ENCODE peak calls at places on chromosomes 16 and 17, in nine cellular contexts. U is CD8-positive, alpha-beta memory T cell; A is H9; Q is A549; X is stomach; E is AG04450; N is uterus; S is CD4-positive, alpha-beta T cell; J is body of pancreas. T is an unnamed sample.

GRCh38 chr16:64408699-64409098 is 713.2 kb downstream of the CDH11 start:
- DNase-seq in A (no peak), N (no peak), Q (no peak), S (no peak), X (no peak), J (no peak), E (no peak), U (no peak), T (no peak)

GRCh38 chr17:30530346-30531025 is 53.3 kb downstream of the GOSR1 start:
- DNase-seq in Q (no peak), X (no peak), N (no peak), S (no peak), J (no peak), A (no peak), U (no peak), E (peak), T (no peak)

GRCh38 chr17:71760062-71760720 is 360.6 kb upstream of the SOX9 start:
- DNase-seq in Q (no peak), S (no peak), J (no peak), X (no peak), N (no peak), A (no peak), E (peak), U (no peak), T (no peak)

GRCh38 chr17:80154166-80154565 is 7.2 kb upstream of the EIF4A3 start:
- DNase-seq in N (no peak), A (no peak), Q (no peak), E (no peak), X (no peak), S (no peak), U (no peak), J (no peak), T (no peak)

GRCh38 chr17:74990581-74991105 is 3.2 kb downstream of the CDR2L start:
- DNase-seq in J (no peak), E (no peak), U (no peak), N (no peak), S (no peak), Q (no peak), X (no peak), A (no peak), T (no peak)

GRCh38 chr17:6099492-6099891 is 29.3 kb downstream of the WSCD1 start:
- DNase-seq in E (no peak), A (peak), J (no peak), U (no peak), S (no peak), X (no peak), Q (no peak), N (no peak), T (no peak)

GRCh38 chr17:876272-876671 is 94.1 kb downstream of the MRM3 start:
- DNase-seq in Q (no peak), U (no peak), E (no peak), A (no peak), N (no peak), X (no peak), J (no peak), S (peak), T (no peak)

GRCh38 chr16:51549836-51550235 is 398.8 kb upstream of the SALL1 start:
- DNase-seq in A (no peak), U (no peak), J (no peak), S (no peak), E (no peak), X (no peak), N (no peak), Q (no peak), T (no peak)

GRCh38 chr16:4700997-4701743 is 7.8 kb downstream of the NUDT16L1 start:
- DNase-seq in U (no peak), S (no peak), Q (no peak), A (no peak), J (no peak), X (peak), N (no peak), E (no peak), T (no peak)

GRCh38 chr16:74449470-74449869 is 28.2 kb upstream of the CLEC18B start:
- DNase-seq in A (no peak), E (no peak), U (no peak), S (no peak), N (peak), Q (peak), X (no peak), J (no peak), T (no peak)

GRCh38 chr16:87422106-87422505 is 30.0 kb downstream of the MAP1LC3B start:
- DNase-seq in J (no peak), Q (no peak), A (no peak), X (no peak), N (no peak), U (no peak), S (no peak), E (no peak), T (no peak)

GRCh38 chr17:30236297-30236624 is 764 bp upstream of the SLC6A4 start:
- DNase-seq in J (no peak), S (no peak), X (no peak), A (no peak), Q (no peak), E (no peak), U (no peak), N (no peak), T (no peak)

GRCh38 chr17:45143767-45144198 is 4.5 kb upstream of the HEXIM1 start:
- DNase-seq in Q (no peak), U (no peak), N (peak), X (peak), A (peak), S (no peak), J (peak), E (no peak), T (peak)

GRCh38 chr16:89119161-89119621 is 25.5 kb downstream of the ACSF3 start:
- DNase-seq in J (no peak), E (no peak), A (no peak), Q (no peak), N (no peak), U (no peak), X (no peak), S (no peak), T (no peak)

GRCh38 chr17:64024781-64025731 is 4.6 kb upstream of the ICAM2 start:
- DNase-seq in A (no peak), X (no peak), U (peak), Q (no peak), J (peak), E (no peak), N (no peak), S (peak), T (no peak)

GRCh38 chr17:75065562-75066151 is 18.6 kb downstream of the KCTD2 start:
- DNase-seq in Q (no peak), A (no peak), U (no peak), N (no peak), J (no peak), E (no peak), S (no peak), X (no peak), T (no peak)

GRCh38 chr17:31413871-31414589 is 22.6 kb downstream of the RAB11FIP4 start:
- DNase-seq in S (no peak), E (peak), N (no peak), A (no peak), X (no peak), U (no peak), J (no peak), Q (no peak), T (peak)

GRCh38 chr17:68572138-68572842 is 28.9 kb downstream of the FAM20A start:
- DNase-seq in N (no peak), E (no peak), A (no peak), X (no peak), S (no peak), J (no peak), Q (no peak), U (no peak), T (no peak)

GRCh38 chr17:10210151-10210574 is 11.8 kb upstream of the GAS7 start:
- DNase-seq in N (peak), A (peak), Q (no peak), S (no peak), E (no peak), J (peak), U (no peak), X (no peak), T (no peak)

GRCh38 chr17:36496018-36496789 is 9.7 kb downstream of the ZNHIT3 start:
- DNase-seq in J (no peak), U (no peak), S (no peak), X (no peak), A (peak), Q (no peak), N (no peak), E (no peak), T (peak)

GRCh38 chr16:54282202-54282922 is 4.2 kb downstream of the IRX3 start:
- DNase-seq in U (no peak), J (peak), X (peak), N (no peak), A (peak), E (no peak), Q (peak), S (no peak), T (peak)

GRCh38 chr17:28043296-28043695 is 819 bp downstream of the NLK start:
- DNase-seq in N (no peak), S (no peak), X (no peak), J (no peak), Q (no peak), A (no peak), E (no peak), U (no peak), T (no peak)

GRCh38 chr16:73354426-73354825 is 306.5 kb upstream of the ZFHX3 start:
- DNase-seq in E (no peak), S (no peak), X (no peak), J (no peak), Q (no peak), A (no peak), N (no peak), U (no peak), T (no peak)

GRCh38 chr16:6777624-6778023 is 555.0 kb upstream of the RBFOX1 start:
- DNase-seq in A (no peak), N (no peak), E (no peak), J (no peak), S (no peak), U (no peak), Q (no peak), X (no peak), T (no peak)

GRCh38 chr17:4914009-4914408 is 11.1 kb upstream of the CHRNE start:
- DNase-seq in J (no peak), A (no peak), Q (no peak), E (no peak), U (no peak), N (no peak), X (no peak), S (no peak), T (no peak)

GRCh38 chr16:27426423-27427408 is 24.7 kb downstream of the IL21R start:
- DNase-seq in N (no peak), U (peak), E (peak), X (peak), J (no peak), A (peak), S (peak), Q (no peak), T (no peak)

GRCh38 chr16:53809088-53809951 is 105.4 kb downstream of the FTO start:
- DNase-seq in Q (no peak), X (no peak), U (no peak), E (peak), A (no peak), S (no peak), N (no peak), J (no peak), T (no peak)

GRCh38 chr16:27995378-27995777 is 68.1 kb downstream of the GSG1L start:
- DNase-seq in X (no peak), S (no peak), A (no peak), U (no peak), N (no peak), E (no peak), J (no peak), Q (no peak), T (no peak)

GRCh38 chr16:1005286-1005685 is 23.7 kb downstream of the SOX8 start:
- DNase-seq in E (no peak), X (no peak), A (no peak), U (no peak), N (no peak), J (no peak), Q (no peak), S (no peak), T (no peak)

DNA sequence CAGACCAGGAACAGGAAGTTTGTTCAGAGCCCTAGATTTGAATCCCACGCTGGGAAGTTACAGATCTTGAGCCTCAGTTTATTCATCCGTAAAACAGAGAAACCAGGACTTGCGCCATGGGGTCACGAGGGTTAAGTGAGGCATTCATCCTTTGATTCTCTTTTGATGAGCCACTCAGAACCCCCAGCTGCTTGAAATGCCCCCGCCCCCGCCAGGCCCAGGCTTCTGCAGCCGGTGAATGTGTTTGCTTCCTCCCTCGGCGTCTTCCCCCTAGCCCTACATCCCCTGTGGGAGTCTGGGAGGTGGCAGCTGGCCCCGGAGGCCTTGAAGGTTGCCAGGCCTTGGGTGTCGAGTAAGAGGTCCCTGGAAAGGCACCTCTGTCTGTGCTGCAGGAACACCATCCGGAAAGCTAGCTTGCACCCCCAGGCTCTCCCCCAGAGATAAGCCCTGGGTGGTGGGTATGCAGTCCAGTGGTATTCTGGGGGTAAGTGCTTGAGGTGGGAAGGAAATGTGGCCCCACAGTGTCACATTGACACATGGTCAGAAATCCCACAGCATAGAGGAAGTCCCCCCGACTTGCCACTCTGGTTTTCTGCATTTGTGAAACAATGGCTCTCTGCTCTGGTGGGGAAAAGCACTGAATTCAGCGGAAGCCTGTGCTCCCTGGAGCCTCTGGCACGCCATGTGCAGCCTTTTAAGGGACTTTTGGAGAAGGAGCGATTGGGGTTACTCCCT is 14.9 kb downstream of the IRF8 start:
- DNase-seq in Q (no peak), S (no peak), A (no peak), E (no peak), N (no peak), J (no peak), U (no peak), X (no peak), T (no peak)
- H3K27ac ChIP-seq in Q (no peak), S (no peak), A (no peak), E (no peak), N (no peak), J (no peak), U (no peak), X (no peak), T (no peak)

DNA sequence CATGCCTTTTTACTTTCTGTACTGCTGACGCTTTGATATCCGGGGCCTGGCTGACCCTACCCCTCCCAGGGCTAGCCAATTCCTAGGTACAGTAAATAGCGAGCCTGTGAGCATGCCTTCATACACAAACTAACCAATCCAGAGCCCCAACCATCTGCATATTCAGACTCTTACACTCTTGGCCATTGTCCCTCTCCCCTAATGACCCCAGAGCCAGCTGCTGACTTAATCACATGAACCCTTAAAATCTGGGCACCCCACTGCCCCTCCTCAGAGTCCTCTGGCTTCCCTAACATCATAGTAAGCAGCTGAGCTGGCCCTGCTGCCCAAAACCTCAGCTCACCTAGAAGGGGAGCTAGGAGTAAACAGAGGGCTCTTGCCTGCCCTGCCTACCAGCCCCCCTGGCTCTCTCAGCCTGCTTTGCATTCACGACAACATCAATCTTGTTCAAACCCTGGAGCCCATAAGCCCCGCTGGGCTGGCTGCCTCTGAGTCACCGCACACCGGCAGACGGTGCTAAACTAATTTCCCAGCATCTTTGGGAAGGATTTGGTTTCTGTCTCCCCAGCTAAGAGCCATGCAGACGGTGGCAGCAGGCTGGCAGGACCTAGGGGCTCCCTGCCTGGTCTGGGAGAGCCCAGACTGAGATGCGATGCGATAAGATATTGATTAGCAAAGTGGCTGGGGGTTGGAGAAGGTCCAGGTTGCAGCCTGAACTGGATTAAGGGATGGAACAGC is 63.2 kb downstream of the CLEC19A start:
- DNase-seq in U (no peak), X (peak), E (no peak), A (peak), Q (no peak), S (no peak), J (no peak), N (no peak), T (no peak)
- H3K27ac ChIP-seq in U (no peak), X (peak), E (no peak), A (no peak), Q (no peak), S (no peak), J (no peak), N (no peak), T (no peak)

GRCh38 chr17:81402530-81402941 is 7.3 kb downstream of the BAHCC1 start:
- DNase-seq in E (no peak), S (no peak), Q (no peak), J (no peak), N (no peak), X (no peak), A (no peak), U (no peak), T (no peak)
- H3K27ac ChIP-seq in E (no peak), S (no peak), Q (no peak), J (no peak), N (peak), X (peak), A (no peak), U (no peak), T (no peak)

GRCh38 chr17:83079340-83079747 is at the start of gene METRNL:
- DNase-seq in Q (peak), U (peak), A (peak), N (peak), S (no peak), J (peak), X (peak), E (no peak), T (peak)
- H3K27ac ChIP-seq in Q (peak), U (no peak), A (no peak), N (peak), S (no peak), J (peak), X (peak), E (no peak), T (no peak)

GRCh38 chr17:83057793-83058477 is 21.5 kb upstream of the METRNL start:
- DNase-seq in X (peak), U (no peak), J (no peak), A (no peak), N (peak), E (no peak), Q (no peak), S (no peak), T (no peak)
- H3K27ac ChIP-seq in X (no peak), U (no peak), J (no peak), A (no peak), N (no peak), E (no peak), Q (no peak), S (no peak), T (no peak)

GRCh38 chr17:20174588-20175265 is 165.6 kb downstream of the SPECC1 start:
- DNase-seq in U (no peak), A (no peak), X (peak), E (no peak), Q (no peak), N (no peak), S (no peak), J (no peak), T (no peak)

GRCh38 chr17:20184191-20184590 is 175.0 kb downstream of the SPECC1 start:
- DNase-seq in X (no peak), J (no peak), N (no peak), A (no peak), U (no peak), S (no peak), E (no peak), Q (no peak), T (no peak)

GRCh38 chr17:20173091-20173490 is 163.9 kb downstream of the SPECC1 start:
- DNase-seq in E (no peak), X (no peak), U (no peak), N (no peak), A (no peak), S (no peak), J (no peak), Q (no peak), T (no peak)

GRCh38 chr17:20179031-20179430 is 169.9 kb downstream of the SPECC1 start:
- DNase-seq in A (no peak), J (no peak), Q (no peak), S (no peak), X (no peak), N (no peak), E (no peak), U (no peak), T (no peak)
- H3K27ac ChIP-seq in A (no peak), J (no peak), Q (no peak), S (no peak), X (no peak), N (no peak), E (no peak), U (no peak), T (peak)

GRCh38 chr17:78039581-78039980 is 81.1 kb downstream of the TNRC6C start:
- DNase-seq in E (no peak), Q (no peak), U (no peak), S (no peak), N (no peak), X (no peak), J (no peak), A (no peak), T (no peak)
- H3K27ac ChIP-seq in E (no peak), Q (no peak), U (no peak), S (no peak), N (peak), X (peak), J (no peak), A (no peak), T (peak)